ENCODE peak calls at places on chromosomes 11 and 22, in four cellular contexts. V, U, I and P are unnamed samples.

GRCh38 chr11:16785520-16786128 is 47.2 kb downstream of the C11orf58 start:
- DNase-seq in V (peak; percentile 76), U (peak; percentile 73), I (peak; percentile 78), P (no peak)

GRCh38 chr11:130528301-130528651 is 79.8 kb downstream of the ADAMTS15 start:
- DNase-seq in V (no peak), U (no peak), I (no peak), P (no peak)

GRCh38 chr22:49617866-49618688 is 209.6 kb downstream of the BRD1 start:
- DNase-seq in V (no peak), U (no peak), I (no peak), P (peak; percentile 48)

GRCh38 chr11:67492069-67492727 is 9.4 kb downstream of the AIP start:
- DNase-seq in V (no peak), U (no peak), I (no peak), P (no peak)

GRCh38 chr11:83223457-83223856 is 29.9 kb downstream of the ANKRD42 start:
- DNase-seq in V (no peak), U (no peak), I (no peak), P (no peak)

GRCh38 chr22:49965291-49966040 is 4.9 kb downstream of the PIM3 start:
- DNase-seq in V (peak; percentile 45), U (peak; percentile 16), I (no peak), P (peak; percentile 67)

GRCh38 chr11:65981972-65982823 is 19.8 kb downstream of the EIF1AD start:
- DNase-seq in V (no peak), U (no peak), I (no peak), P (no peak)

GRCh38 chr11:97966901-97967300 is 1053.8 kb upstream of the CNTN5 start:
- DNase-seq in V (no peak), U (no peak), I (no peak), P (no peak)

GRCh38 chr11:66969584-66970205 is 5.4 kb upstream of the C11orf86 start:
- DNase-seq in V (no peak), U (no peak), I (no peak), P (no peak)

GRCh38 chr11:61727401-61727811 is 25.0 kb upstream of the MYRF start:
- DNase-seq in V (no peak), U (no peak), I (no peak), P (no peak)

GRCh38 chr11:36431429-36432092 is 78.5 kb downstream of the TRAF6 start:
- DNase-seq in V (no peak), U (peak; percentile 57), I (peak; percentile 32), P (no peak)

GRCh38 chr11:1038921-1039320 is 2.4 kb upstream of the MUC6 start:
- DNase-seq in V (no peak), U (no peak), I (no peak), P (no peak)

GRCh38 chr22:17754233-17754925 is 19.9 kb downstream of the BID start:
- DNase-seq in V (no peak), U (no peak), I (no peak), P (no peak)

GRCh38 chr11:78050964-78051831 is 12.5 kb upstream of the THRSP start:
- DNase-seq in V (no peak), U (no peak), I (peak; percentile 87), P (no peak)

GRCh38 chr11:8041576-8041975 is 39.4 kb upstream of the TUB start:
- DNase-seq in V (no peak), U (no peak), I (no peak), P (no peak)

GRCh38 chr11:94792453-94792852 is 24.3 kb downstream of the AMOTL1 start:
- DNase-seq in V (no peak), U (no peak), I (no peak), P (no peak)
- H3K4me1 ChIP-seq in V (no peaks in the 10 kb centered on the region), U (peaks cover 40% of the 10 kb centered on the region), I (peaks cover 54% of the 10 kb centered on the region), P (peaks cover 69% of the 10 kb centered on the region)

DNA sequence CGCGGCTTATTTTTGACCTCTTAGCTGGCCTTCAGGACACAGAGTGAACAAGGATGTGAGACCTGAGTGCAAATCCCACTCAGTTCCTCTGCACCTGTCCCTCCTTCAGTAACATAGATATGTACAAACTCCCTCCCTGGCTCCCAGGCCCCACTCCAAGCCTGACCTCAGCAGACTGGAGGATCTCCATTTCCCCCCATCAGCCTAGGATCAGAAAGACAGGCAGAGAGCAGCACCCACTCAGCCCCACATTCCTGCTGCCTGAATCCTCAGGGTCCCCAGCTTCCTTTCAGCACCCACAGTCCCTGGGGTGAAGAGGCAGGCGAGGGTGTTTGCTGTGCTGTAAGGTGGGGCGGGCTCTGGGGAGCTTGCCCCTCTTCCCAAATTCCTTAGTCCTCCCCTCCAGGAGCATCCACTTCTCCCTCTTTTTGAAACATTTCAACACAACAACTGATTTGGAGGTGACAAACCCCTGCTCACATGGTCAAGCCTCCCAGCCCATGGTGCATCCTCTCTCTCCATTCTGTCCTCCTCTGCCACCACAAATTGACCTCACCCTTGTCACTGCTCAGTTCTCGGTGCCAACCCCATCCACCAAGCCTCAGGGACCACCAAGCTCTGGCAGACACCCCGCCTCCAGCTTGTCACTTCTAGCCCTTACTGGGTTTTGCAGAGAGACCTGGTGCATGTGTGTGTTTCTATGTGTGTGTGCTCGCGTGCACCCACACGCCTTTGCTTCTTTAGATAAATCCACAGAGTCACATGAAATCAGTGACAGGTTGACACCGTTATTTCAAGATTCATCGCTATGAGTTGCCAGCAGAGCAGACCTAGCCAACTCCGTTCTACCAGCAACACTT is 151.0 kb downstream of the FEZ1 start:
- DNase-seq in V (no peak), U (no peak), I (no peak), P (no peak)
- TF ChIP-seq EP300 in V (no peak), U (no peak), I (no peak), P (no peak)

GRCh38 chr22:30240541-30241417 is 5.8 kb downstream of the LIF start:
- DNase-seq in V (no peak), U (no peak), I (no peak), P (no peak)

GRCh38 chr22:30245985-30246901 is at the start of gene LIF:
- DNase-seq in V (peak; percentile 75), U (peak; percentile 52), I (peak; percentile 65), P (no peak)

GRCh38 chr22:30241576-30242371 is 4.8 kb downstream of the LIF start:
- DNase-seq in V (no peak), U (no peak), I (no peak), P (no peak)

GRCh38 chr22:30245181-30245984 is 1.2 kb downstream of the LIF start:
- DNase-seq in V (no peak), U (peak; percentile 56), I (no peak), P (no peak)

GRCh38 chr22:30243671-30244465 is 2.7 kb downstream of the LIF start:
- DNase-seq in V (no peak), U (no peak), I (no peak), P (no peak)
- H3K4me3 ChIP-seq in V (no peak overlapping the region), U (no peak overlapping the region), I (no peak overlapping the region), P (no peak overlapping the region)

GRCh38 chr11:64868904-64869570 is 9.4 kb downstream of the EHD1 start:
- DNase-seq in V (no peak), U (no peak), I (no peak), P (no peak)

GRCh38 chr11:64870893-64871849 is 7.2 kb downstream of the EHD1 start:
- DNase-seq in V (no peak), U (peak; percentile 64), I (no peak), P (no peak)

GRCh38 chr11:64867748-64868462 is 10.5 kb downstream of the EHD1 start:
- DNase-seq in V (no peak), U (no peak), I (no peak), P (no peak)

GRCh38 chr11:64870176-64870892 is 8.1 kb downstream of the EHD1 start:
- DNase-seq in V (no peak), U (peak; percentile 36), I (peak; percentile 84), P (no peak)

GRCh38 chr11:64869571-64870175 is 8.7 kb downstream of the EHD1 start:
- DNase-seq in V (no peak), U (no peak), I (peak; percentile 19), P (no peak)
- H3K4me1 ChIP-seq in V (no peaks in the 10 kb centered on the region), U (peaks cover 67% of the 10 kb centered on the region), I (peaks cover 37% of the 10 kb centered on the region), P (peaks cover 77% of the 10 kb centered on the region)

GRCh38 chr11:45097721-45098493 is 48.5 kb upstream of the PRDM11 start:
- DNase-seq in V (peak; percentile 94), U (peak; percentile 47), I (peak; percentile 79), P (no peak)
- TF ChIP-seq EP300 in V (no peak), U (no peak), I (no peak), P (no peak)

DNA sequence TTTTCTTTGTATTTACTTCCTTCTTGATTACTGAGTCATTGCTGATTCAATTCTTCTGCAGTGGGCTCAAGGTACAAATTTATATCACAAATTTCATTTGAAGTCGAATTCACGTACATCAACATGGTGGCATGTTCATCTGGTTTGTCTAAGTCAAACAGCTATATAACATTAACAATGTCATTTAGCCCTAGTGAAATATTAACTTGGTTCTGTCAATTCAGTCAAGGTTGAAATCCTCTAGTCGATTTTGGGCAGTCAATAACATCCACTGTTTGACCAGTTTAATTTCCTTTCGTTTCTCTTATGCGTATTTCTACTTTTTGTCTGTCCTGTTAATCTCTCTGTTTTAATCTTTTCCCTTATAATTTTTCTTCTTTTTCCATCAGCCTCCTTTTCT is 4.1 kb upstream of the ATXN10 start:
- DNase-seq in V (no peak), U (no peak), I (no peak), P (no peak)
- H3K4me3 ChIP-seq in V (no peak overlapping the region), U (no peak overlapping the region), I (no peak overlapping the region), P (no peak overlapping the region)